ENCODE peak calls at places on chromosome 7, in six cellular contexts. X is Panc1, T is GM13976, E is transverse colon, I is brain microvascular endothelial cell, Y is GM23338. W is an unnamed sample.

GRCh38 chr7:107661081-107661864 is 645 bp downstream of the SLC26A4 start:
- DNase-seq in T (peak), E (peak), X (no peak), Y (peak), I (no peak), W (peak)

GRCh38 chr7:121620953-121621606 is 225.0 kb upstream of the FAM3C start:
- DNase-seq in T (no peak), E (no peak), Y (peak), X (no peak), I (no peak), W (no peak)

GRCh38 chr7:114273218-114273617 is 141.4 kb upstream of the FOXP2 start:
- DNase-seq in X (no peak), T (no peak), I (no peak), Y (no peak), E (no peak), W (no peak)

GRCh38 chr7:52909935-52910334 is 125.5 kb upstream of the POM121L12 start:
- DNase-seq in X (no peak), T (no peak), I (no peak), Y (no peak), E (no peak), W (no peak)

GRCh38 chr7:156000601-156001396 is 188.5 kb upstream of the SHH start:
- DNase-seq in I (no peak), E (no peak), T (no peak), X (no peak), Y (no peak), W (no peak)

GRCh38 chr7:154783281-154783909 is 219.5 kb downstream of the PAXIP1 start:
- DNase-seq in E (no peak), I (no peak), X (no peak), Y (no peak), T (no peak), W (no peak)

GRCh38 chr7:75931676-75932075 is 16.7 kb downstream of the POR start:
- DNase-seq in X (no peak), I (no peak), E (no peak), T (no peak), Y (no peak), W (no peak)

GRCh38 chr7:92872701-92873100 is 36.3 kb upstream of the CDK6 start:
- DNase-seq in Y (no peak), I (no peak), X (no peak), T (no peak), E (no peak), W (no peak)

GRCh38 chr7:82015751-82016150 is 245.9 kb upstream of the HGF start:
- DNase-seq in T (no peak), E (no peak), I (no peak), X (no peak), Y (no peak), W (no peak)

GRCh38 chr7:151453326-151453791 is 13.4 kb upstream of the CRYGN start:
- DNase-seq in Y (no peak), E (peak), I (no peak), T (peak), X (no peak), W (peak)

GRCh38 chr7:141227454-141227853 is 153.6 kb downstream of the TMEM178B start:
- DNase-seq in X (no peak), I (no peak), E (no peak), Y (peak), T (no peak), W (no peak)

GRCh38 chr7:102843850-102844249 is 69.0 kb upstream of the LRRC17 start:
- DNase-seq in E (no peak), T (peak), I (no peak), X (no peak), Y (no peak), W (no peak)

GRCh38 chr7:93894426-93894825 is 3.9 kb upstream of the TFPI2 start:
- DNase-seq in E (no peak), I (peak), X (no peak), Y (no peak), T (no peak), W (no peak)

GRCh38 chr7:93894966-93895650 is 4.6 kb upstream of the TFPI2 start:
- DNase-seq in T (no peak), Y (no peak), E (no peak), X (no peak), I (no peak), W (no peak)

GRCh38 chr7:93889261-93889660 is 1.3 kb downstream of the TFPI2 start:
- DNase-seq in X (no peak), I (peak), Y (no peak), T (no peak), E (no peak), W (no peak)

GRCh38 chr7:93890041-93890463 is 501 bp downstream of the TFPI2 start:
- DNase-seq in I (peak), E (no peak), T (peak), X (no peak), Y (peak), W (no peak)

GRCh38 chr7:93890464-93891068 is at the start of gene TFPI2:
- DNase-seq in T (peak), E (peak), I (peak), X (no peak), Y (peak), W (no peak)
- TF ChIP-seq CTCF in T (no peak), E (no peak), I (no peak), X (peak), Y (peak), W (peak)

GRCh38 chr7:126436213-126436868 is 816.4 kb downstream of the GRM8 start:
- DNase-seq in X (no peak), Y (no peak), I (peak), E (no peak), T (no peak), W (no peak)
- TF ChIP-seq CTCF in X (no peak), Y (no peak), I (no peak), E (no peak), T (no peak), W (no peak)

GRCh38 chr7:5701085-5701914 is 80.2 kb downstream of the RNF216 start:
- DNase-seq in T (peak), E (no peak), Y (no peak), I (no peak), X (no peak), W (no peak)

GRCh38 chr7:5703572-5704533 is 77.6 kb downstream of the RNF216 start:
- DNase-seq in E (no peak), T (no peak), Y (no peak), I (no peak), X (no peak), W (no peak)

GRCh38 chr7:5702876-5703571 is 78.4 kb downstream of the RNF216 start:
- DNase-seq in X (no peak), E (no peak), T (no peak), Y (no peak), I (peak), W (no peak)

GRCh38 chr7:5705318-5705717 is 76.1 kb downstream of the RNF216 start:
- DNase-seq in Y (no peak), T (no peak), I (no peak), E (no peak), X (no peak), W (no peak)

DNA sequence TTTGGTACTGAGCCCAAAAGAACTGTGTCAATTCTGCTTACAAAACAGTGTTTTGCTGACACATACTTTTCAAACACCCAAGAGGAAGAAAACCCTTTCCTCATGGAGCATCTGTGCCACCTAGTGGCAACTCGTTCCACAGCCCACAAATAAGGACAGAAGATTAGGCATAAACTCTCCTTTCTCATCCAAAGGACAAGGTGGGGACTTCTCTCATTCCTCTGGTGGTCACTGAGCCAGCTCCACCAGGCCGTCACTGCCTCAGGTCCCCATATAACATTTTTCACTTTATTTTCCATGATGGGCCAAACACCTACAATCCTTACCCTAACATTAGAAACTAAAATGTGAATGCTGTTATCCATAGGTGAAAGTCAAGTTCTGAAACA is 76.9 kb downstream of the RNF216 start:
- DNase-seq in Y (peak), E (peak), I (peak), X (peak), T (peak), W (no peak)
- TF ChIP-seq CTCF in Y (peak), E (peak), I (peak), X (peak), T (peak), W (peak)

GRCh38 chr7:27141591-27142561 is 1.6 kb downstream of the HOXA5 start:
- DNase-seq in I (no peak), X (no peak), T (no peak), Y (peak), E (peak), W (no peak)
- TF ChIP-seq CTCF in I (peak), X (peak), T (no peak), Y (peak), E (peak), W (no peak)

GRCh38 chr7:84916161-84916560 is 270.7 kb downstream of the SEMA3D start:
- DNase-seq in X (no peak), I (no peak), Y (no peak), E (no peak), T (no peak), W (no peak)

GRCh38 chr7:84912993-84913635 is 273.7 kb downstream of the SEMA3D start:
- DNase-seq in T (no peak), E (no peak), Y (peak), I (no peak), X (no peak), W (no peak)

GRCh38 chr7:84912537-84912936 is 274.3 kb downstream of the SEMA3D start:
- DNase-seq in Y (no peak), X (no peak), T (no peak), I (no peak), E (no peak), W (no peak)

GRCh38 chr7:84913731-84914130 is 273.1 kb downstream of the SEMA3D start:
- DNase-seq in X (no peak), Y (no peak), T (no peak), E (no peak), I (no peak), W (no peak)

GRCh38 chr7:84914598-84914997 is 272.3 kb downstream of the SEMA3D start:
- DNase-seq in E (no peak), T (no peak), X (no peak), Y (peak), I (no peak), W (no peak)
- TF ChIP-seq CTCF in E (no peak), T (no peak), X (peak), Y (peak), I (no peak), W (no peak)

GRCh38 chr7:137648166-137648565 is 198.6 kb downstream of the DGKI start:
- DNase-seq in X (no peak), I (no peak), E (no peak), T (no peak), Y (no peak), W (no peak)
- TF ChIP-seq CTCF in X (no peak), I (no peak), E (no peak), T (no peak), Y (no peak), W (no peak)

GRCh38 chr7:44764665-44765578 is 16.3 kb downstream of the ZMIZ2 start:
- DNase-seq in E (no peak), T (peak), Y (no peak), I (no peak), X (no peak), W (peak)
- TF ChIP-seq CTCF in E (no peak), T (no peak), Y (peak), I (peak), X (no peak), W (peak)

DNA sequence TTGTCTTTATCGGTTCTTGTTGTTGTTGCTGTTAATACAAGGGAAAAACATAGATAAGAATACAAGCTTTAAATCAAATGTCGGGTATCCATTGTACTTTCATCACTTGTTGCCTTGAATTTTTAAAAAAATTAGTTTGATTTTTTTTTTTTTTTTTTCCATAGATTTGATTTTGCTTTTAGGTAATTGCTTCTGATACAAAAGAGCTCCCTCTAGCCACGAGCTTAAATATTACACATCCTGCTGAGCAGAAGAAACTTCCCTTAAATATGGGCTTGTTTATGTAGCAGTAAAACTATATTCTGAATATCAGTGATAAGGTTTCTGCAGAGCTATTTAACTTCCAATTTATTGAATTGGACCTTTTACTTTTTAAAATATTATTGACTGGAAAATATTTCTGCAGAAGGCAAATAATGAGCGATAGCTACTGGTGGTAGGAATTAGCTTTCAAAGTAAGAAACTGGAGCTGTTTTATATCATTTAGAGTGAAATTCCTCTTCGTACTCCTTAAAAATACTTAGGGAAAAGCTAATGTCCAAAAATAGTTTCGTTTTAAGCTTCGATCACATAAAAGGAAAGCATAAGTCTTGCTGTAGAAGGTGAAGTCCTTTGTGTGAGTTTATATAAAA is 216.9 kb downstream of the POLR1F start:
- DNase-seq in E (no peak), T (peak), Y (peak), X (peak), I (peak), W (no peak)
- TF ChIP-seq CTCF in E (no peak), T (peak), Y (peak), X (peak), I (peak), W (peak)

GRCh38 chr7:70271617-70272081 is 673.4 kb downstream of the AUTS2 start:
- DNase-seq in Y (no peak), T (no peak), E (no peak), X (no peak), I (no peak), W (no peak)
- TF ChIP-seq CTCF in Y (no peak), T (no peak), E (no peak), X (no peak), I (no peak), W (no peak)

GRCh38 chr7:1164436-1164835 is 4.4 kb upstream of the ZFAND2A start:
- DNase-seq in X (no peak), E (no peak), I (no peak), T (no peak), Y (no peak), W (no peak)

GRCh38 chr7:1159933-1160664 is at the start of gene ZFAND2A:
- DNase-seq in E (peak), I (peak), Y (peak), X (peak), T (peak), W (peak)

GRCh38 chr7:1160665-1161010 is 642 bp upstream of the ZFAND2A start:
- DNase-seq in E (peak), T (peak), I (no peak), X (no peak), Y (peak), W (no peak)

GRCh38 chr7:1158203-1159126 is 1.5 kb downstream of the ZFAND2A start:
- DNase-seq in X (no peak), Y (no peak), T (no peak), E (no peak), I (no peak), W (no peak)

DNA sequence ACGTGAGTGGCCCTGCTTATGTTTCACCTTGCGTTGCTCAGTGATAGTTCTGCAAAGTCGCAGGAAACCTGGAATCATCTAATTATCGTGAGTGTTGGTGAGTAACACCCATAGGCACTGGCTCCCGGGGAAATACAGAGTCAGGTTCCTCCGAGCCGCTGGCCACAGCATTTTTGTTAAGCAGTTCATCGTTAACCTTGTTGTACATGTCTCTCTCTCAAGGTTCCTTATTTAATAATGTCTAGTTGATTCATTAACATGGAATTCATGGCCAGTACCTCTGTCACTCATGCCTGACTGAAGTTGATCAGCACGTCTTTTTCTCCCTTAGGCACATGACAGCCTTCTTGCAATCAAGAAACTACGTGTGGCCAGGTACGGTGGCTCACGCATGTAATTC is 3.1 kb upstream of the ZFAND2A start:
- DNase-seq in T (no peak), E (no peak), I (no peak), X (no peak), Y (no peak), W (no peak)
- TF ChIP-seq CTCF in T (no peak), E (no peak), I (no peak), X (no peak), Y (no peak), W (no peak)